ENCODE peak calls at places on chromosome 6, in five cellular contexts. S is brain microvascular endothelial cell, J is SW 1271, I is iris pigment epithelial cell, R is T-helper 2 cell. M is an unnamed sample.

GRCh38 chr6:43593938-43594337 is 18.0 kb downstream of the POLH start:
- DNase-seq in R (no peak), J (no peak), S (no peak), I (no peak), M (no peak)

GRCh38 chr6:39508513-39508912 is 186.0 kb upstream of the KCNK16 start:
- DNase-seq in J (no peak), I (no peak), R (no peak), S (no peak), M (peak)

GRCh38 chr6:4125933-4126864 is 9.2 kb downstream of the ECI2 start:
- DNase-seq in J (peak), R (no peak), I (peak), S (peak), M (no peak)

GRCh38 chr6:170152989-170153388 is 137.9 kb downstream of the DLL1 start:
- DNase-seq in I (peak), S (no peak), J (no peak), R (no peak), M (no peak)

GRCh38 chr6:11752350-11752749 is 26.3 kb downstream of the ADTRP start:
- DNase-seq in I (no peak), R (no peak), J (no peak), S (no peak), M (no peak)

GRCh38 chr6:160010067-160010466 is 41.2 kb downstream of the IGF2R start:
- DNase-seq in S (peak), R (no peak), J (no peak), I (peak), M (no peak)

GRCh38 chr6:83057705-83058321 is 7.8 kb downstream of the UBE3D start:
- DNase-seq in I (peak), J (peak), S (peak), R (no peak), M (peak)

GRCh38 chr6:74170118-74170517 is 474.1 kb downstream of the CD109 start:
- DNase-seq in R (no peak), J (no peak), I (peak), S (peak), M (no peak)

GRCh38 chr6:3340891-3341290 is 82.1 kb downstream of the PSMG4 start:
- DNase-seq in S (no peak), R (no peak), J (no peak), I (peak), M (no peak)

GRCh38 chr6:37137201-37137880 is 32.6 kb upstream of the PIM1 start:
- DNase-seq in R (no peak), J (peak), S (peak), I (peak), M (peak)

GRCh38 chr6:9461161-9461560 is 953.7 kb downstream of the TFAP2A start:
- DNase-seq in J (no peak), R (no peak), I (no peak), S (no peak), M (no peak)

GRCh38 chr6:113073611-113074191 is 726.6 kb downstream of the RFPL4B start:
- DNase-seq in S (no peak), I (peak), J (peak), R (no peak), M (no peak)

GRCh38 chr6:159008656-159009288 is 8.8 kb upstream of the RSPH3 start:
- DNase-seq in S (no peak), I (peak), R (no peak), J (peak), M (no peak)

GRCh38 chr6:45816674-45817297 is 198.9 kb downstream of the CLIC5 start:
- DNase-seq in I (no peak), R (no peak), S (no peak), J (no peak), M (no peak)

GRCh38 chr6:13581700-13582229 is 7.4 kb downstream of the SIRT5 start:
- DNase-seq in S (no peak), J (no peak), I (no peak), R (no peak), M (no peak)

GRCh38 chr6:127630800-127631199 is 53.8 kb downstream of the C6orf58 start:
- DNase-seq in S (no peak), J (no peak), I (peak), R (no peak), M (no peak)

GRCh38 chr6:111230351-111231077 is 143.2 kb downstream of the SLC16A10 start:
- DNase-seq in I (peak), J (no peak), S (peak), R (no peak), M (no peak)

GRCh38 chr6:53984163-53984562 is 127.1 kb upstream of the MLIP start:
- DNase-seq in S (peak), R (no peak), I (peak), J (peak), M (no peak)

GRCh38 chr6:169984181-169985120 is 233.0 kb downstream of the ERMARD start:
- DNase-seq in S (no peak), R (no peak), J (no peak), I (no peak), M (no peak)

GRCh38 chr6:84582997-84583396 is 181.4 kb downstream of the TBX18 start:
- DNase-seq in R (no peak), I (peak), S (no peak), J (no peak), M (no peak)

GRCh38 chr6:158354509-158354877 is 42.2 kb downstream of the TULP4 start:
- DNase-seq in S (no peak), R (no peak), J (no peak), I (no peak), M (no peak)

GRCh38 chr6:136669299-136669699 is 119.1 kb upstream of the MAP7 start:
- DNase-seq in S (peak), R (no peak), I (peak), J (peak), M (no peak)

GRCh38 chr6:149335924-149336323 is 18.4 kb downstream of the TAB2 start:
- DNase-seq in R (no peak), S (peak), I (peak), J (peak), M (no peak)

GRCh38 chr6:41636803-41637178 is 1.5 kb upstream of the MDFI start:
- DNase-seq in R (no peak), S (no peak), J (no peak), I (peak), M (no peak)

GRCh38 chr6:99613705-99614429 is 7.2 kb downstream of the PRDM13 start:
- DNase-seq in J (peak), S (no peak), I (no peak), R (no peak), M (no peak)

GRCh38 chr6:169319561-169319960 is 65.9 kb upstream of the THBS2 start:
- DNase-seq in R (no peak), I (no peak), S (no peak), J (no peak), M (no peak)

GRCh38 chr6:10395946-10396577 is 18.8 kb downstream of the TFAP2A start:
- DNase-seq in J (no peak), I (no peak), R (no peak), S (no peak), M (no peak)

GRCh38 chr6:108114861-108115597 is 40.5 kb upstream of the OSTM1 start:
- DNase-seq in I (peak), J (no peak), S (peak), R (no peak), M (peak)

GRCh38 chr6:29793036-29793356 is 34.6 kb upstream of the HLA-G start:
- DNase-seq in R (no peak), I (no peak), S (no peak), J (no peak), M (no peak)

GRCh38 chr6:10521104-10521808 is at the start of gene GCNT2:
- DNase-seq in J (no peak), I (peak), R (no peak), S (peak), M (no peak)

GRCh38 chr6:75199856-75200255 is 6.0 kb downstream of the COL12A1 start:
- DNase-seq in I (no peak), J (no peak), R (no peak), S (no peak), M (no peak)

GRCh38 chr6:161536141-161536735 is 262.4 kb upstream of the AGPAT4 start:
- DNase-seq in S (no peak), I (peak), J (no peak), R (no peak), M (no peak)

GRCh38 chr6:20868397-20869185 is 334.3 kb downstream of the CDKAL1 start:
- DNase-seq in S (no peak), J (no peak), R (no peak), I (no peak), M (no peak)

GRCh38 chr6:80343511-80343910 is 237.0 kb downstream of the BCKDHB start:
- DNase-seq in J (no peak), R (no peak), S (peak), I (peak), M (no peak)

GRCh38 chr6:13914346-13914745 is 10.4 kb upstream of the RNF182 start:
- DNase-seq in I (no peak), S (no peak), J (no peak), R (no peak), M (no peak)

M was measured in neural crest cell.